ENCODE peak calls at places on chromosomes 2 and 18, in four cellular contexts. I is H1, M is HepG2, C is K562. F is an unnamed sample.

GRCh38 chr2:105553538-105554196 is 154.8 kb upstream of the FHL2 start:
- DNase-seq in I (no peak), M (no peak), C (no peak), F (no peak)

GRCh38 chr2:191061381-191061982 is 47.5 kb upstream of the STAT1 start:
- DNase-seq in I (no peak), M (no peak), C (no peak), F (no peak)

GRCh38 chr2:175156534-175156933 is 11.5 kb downstream of the ATF2 start:
- DNase-seq in I (no peak), M (no peak), C (no peak), F (no peak)

GRCh38 chr2:78175642-78176041 is 653.5 kb upstream of the LRRTM4 start:
- DNase-seq in I (no peak), M (no peak), C (no peak), F (no peak)

GRCh38 chr2:229920011-229920781 is 1.6 kb downstream of the TRIP12 start:
- DNase-seq in I (no peak), M (peak), C (no peak), F (peak)

GRCh38 chr2:213688129-213688528 is 403.9 kb downstream of the SPAG16 start:
- DNase-seq in I (peak), M (no peak), C (no peak), F (no peak)

GRCh38 chr18:36408606-36409005 is 111.1 kb downstream of the FHOD3 start:
- DNase-seq in I (no peak), M (no peak), C (no peak), F (no peak)

GRCh38 chr2:197626965-197627629 is 48.3 kb downstream of the RFTN2 start:
- DNase-seq in I (no peak), M (no peak), C (no peak), F (peak)

GRCh38 chr2:36696533-36696932 is at the start of gene VIT:
- DNase-seq in I (no peak), M (no peak), C (no peak), F (peak)

GRCh38 chr2:637804-638203 is 39.4 kb downstream of the TMEM18 start:
- DNase-seq in I (no peak), M (peak), C (no peak), F (no peak)

GRCh38 chr18:13194239-13194638 is 24.3 kb upstream of the LDLRAD4 start:
- DNase-seq in I (no peak), M (no peak), C (no peak), F (no peak)

GRCh38 chr2:204576580-204576979 is 31.3 kb downstream of the PARD3B start:
- DNase-seq in I (no peak), M (no peak), C (no peak), F (no peak)

GRCh38 chr2:133755515-133756311 is 187.4 kb upstream of the NCKAP5 start:
- DNase-seq in I (no peak), M (no peak), C (no peak), F (no peak)

GRCh38 chr2:158809816-158810215 is 14.7 kb downstream of the DAPL1 start:
- DNase-seq in I (no peak), M (no peak), C (no peak), F (no peak)

GRCh38 chr18:23422751-23423418 is 30.2 kb upstream of the RIOK3 start:
- DNase-seq in I (no peak), M (peak), C (peak), F (peak)

GRCh38 chr2:111049792-111050640 is 70.7 kb upstream of the BCL2L11 start:
- DNase-seq in I (no peak), M (peak), C (no peak), F (no peak)

GRCh38 chr2:223283329-223283728 is 231.3 kb downstream of the KCNE4 start:
- DNase-seq in I (no peak), M (no peak), C (no peak), F (no peak)

GRCh38 chr2:113133696-113134558 is 6.5 kb downstream of the IL1RN start:
- DNase-seq in I (no peak), M (no peak), C (no peak), F (no peak)

GRCh38 chr2:10792660-10793400 is 19.8 kb downstream of the PDIA6 start:
- DNase-seq in I (no peak), M (no peak), C (no peak), F (no peak)

GRCh38 chr18:76480913-76481312 is 14.1 kb downstream of the ZNF516 start:
- DNase-seq in I (no peak), M (peak), C (no peak), F (no peak)

GRCh38 chr2:237364655-237365054 is 49.3 kb downstream of the COL6A3 start:
- DNase-seq in I (no peak), M (no peak), C (no peak), F (no peak)

GRCh38 chr2:31197166-31197565 is 20.1 kb downstream of the CAPN14 start:
- DNase-seq in I (no peak), M (no peak), C (no peak), F (no peak)

GRCh38 chr2:192741889-192742288 is 547.2 kb upstream of the TMEFF2 start:
- DNase-seq in I (no peak), M (peak), C (no peak), F (no peak)

GRCh38 chr2:42168459-42169099 is 574 bp upstream of the EML4 start:
- DNase-seq in I (no peak), M (no peak), C (no peak), F (no peak)

GRCh38 chr2:44515416-44515815 is 153.7 kb downstream of the CAMKMT start:
- DNase-seq in I (no peak), M (no peak), C (no peak), F (no peak)

DNA sequence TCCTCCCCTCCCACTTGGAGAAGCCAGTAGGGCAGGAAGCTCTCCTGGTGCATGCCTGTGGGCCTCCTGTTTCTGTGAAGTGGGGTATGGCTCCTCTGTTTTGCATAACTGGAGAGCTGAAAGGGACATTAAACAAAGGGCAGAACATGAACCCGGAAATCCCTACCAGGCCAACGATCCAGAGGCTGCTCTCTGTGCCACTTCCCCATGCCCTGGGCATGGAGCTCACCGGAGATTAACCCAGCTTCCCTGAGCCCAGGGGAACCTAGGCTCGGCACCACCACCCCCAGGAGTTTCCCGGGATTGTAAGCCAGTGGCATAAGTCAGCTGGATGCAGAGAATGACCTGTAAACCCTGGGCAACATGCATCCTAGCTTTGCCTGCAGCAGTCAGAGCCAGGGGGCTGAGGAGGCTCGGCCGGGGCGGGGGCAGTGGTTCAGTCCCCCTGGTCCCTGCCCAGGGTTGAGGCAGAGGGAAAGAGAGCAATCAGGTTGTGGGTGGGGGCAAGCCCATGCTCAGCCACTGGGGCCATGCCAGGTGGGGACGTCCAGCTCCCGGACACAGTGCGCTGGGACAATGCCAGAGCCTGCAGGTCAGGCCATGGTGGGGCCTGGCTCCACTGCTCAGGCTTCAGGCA is 49.5 kb downstream of the TIMM21 start:
- DNase-seq in I (no peak), M (no peak), C (no peak), F (no peak)
- TF ChIP-seq GABPA in I (no peak), M (no peak), C (no peak), F (no peak)

GRCh38 chr2:129619471-129619870 is 360.0 kb upstream of the RAB6C start:
- DNase-seq in I (no peak), M (no peak), C (no peak), F (no peak)
- TF ChIP-seq GABPA in I (no peak), M (no peak), C (no peak), F (no peak)

DNA sequence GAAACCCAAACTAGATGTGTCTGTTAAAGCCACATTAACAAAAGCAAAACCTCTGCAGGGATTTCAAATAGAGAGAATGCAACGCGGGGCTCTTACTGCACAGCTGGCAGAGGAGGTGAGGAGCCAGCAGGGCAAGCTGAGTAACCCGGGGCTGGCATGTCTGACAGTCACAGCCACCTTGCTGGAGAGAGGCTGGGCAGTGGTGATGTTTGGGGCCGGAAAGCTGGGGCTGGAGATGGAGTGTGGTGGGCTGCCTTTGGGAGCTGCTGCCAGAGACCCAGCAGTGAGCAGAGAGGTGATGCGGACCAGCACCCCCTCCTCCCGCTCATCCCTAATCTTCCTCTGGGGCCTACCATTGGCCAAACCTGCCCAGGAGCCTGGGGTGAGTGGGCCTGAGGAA is 204.5 kb upstream of the ARL4C start:
- DNase-seq in I (no peak), M (no peak), C (no peak), F (no peak)
- TF ChIP-seq GABPA in I (no peak), M (no peak), C (no peak), F (no peak)

GRCh38 chr2:210128961-210129360 is 42.2 kb downstream of the KANSL1L start:
- DNase-seq in I (no peak), M (peak), C (no peak), F (no peak)
- TF ChIP-seq GABPA in I (no peak), M (no peak), C (no peak), F (no peak)

GRCh38 chr2:8169443-8169842 is 512.4 kb upstream of the ID2 start:
- DNase-seq in I (no peak), M (no peak), C (no peak), F (no peak)
- TF ChIP-seq GABPA in I (no peak), M (no peak), C (no peak), F (no peak)

GRCh38 chr2:148524519-148524919 is 120.0 kb upstream of the EPC2 start:
- DNase-seq in I (no peak), M (no peak), C (no peak), F (no peak)

GRCh38 chr2:148523315-148523714 is 121.2 kb upstream of the EPC2 start:
- DNase-seq in I (no peak), M (no peak), C (no peak), F (no peak)

GRCh38 chr2:148517822-148518221 is 126.7 kb upstream of the EPC2 start:
- DNase-seq in I (no peak), M (no peak), C (no peak), F (no peak)

GRCh38 chr2:148519013-148519412 is 125.5 kb upstream of the EPC2 start:
- DNase-seq in I (no peak), M (no peak), C (no peak), F (no peak)

GRCh38 chr2:148521181-148521580 is 123.4 kb upstream of the EPC2 start:
- DNase-seq in I (no peak), M (no peak), C (no peak), F (no peak)
- TF ChIP-seq GABPA in I (no peak), M (no peak), C (no peak), F (no peak)